ENCODE peak calls at places on chromosomes 13 and 19, in six cellular contexts. G is omental fat pad; E is activated CD8-positive, alpha-beta T cell treated with anti-CD3 and anti-CD28 coated beads for 36 hours; H is LNCaP clone FGC; O is breast epithelium; S is PC-9. M is an unnamed sample.

GRCh38 chr19:42169486-42169885 is 37.2 kb upstream of the POU2F2 start:
- DNase-seq in G (no peak), E (no peak), H (no peak), O (no peak), S (no peak), M (no peak)

GRCh38 chr19:4052114-4052992 is 14.3 kb downstream of the ZBTB7A start:
- DNase-seq in G (no peak), E (no peak), H (no peak), O (no peak), S (peak; percentile 84), M (no peak)

GRCh38 chr13:33479066-33479465 is 193.5 kb upstream of the STARD13 start:
- DNase-seq in G (no peak), E (no peak), H (no peak), O (no peak), S (no peak), M (no peak)

GRCh38 chr19:55028757-55029156 is 9.3 kb downstream of the GP6 start:
- DNase-seq in G (no peak), E (no peak), H (no peak), O (no peak), S (no peak), M (no peak)

GRCh38 chr13:44298314-44298713 is 75.3 kb upstream of the SERP2 start:
- DNase-seq in G (no peak), E (no peak), H (no peak), O (no peak), S (no peak), M (no peak)

GRCh38 chr13:72399351-72399750 is 328.1 kb downstream of the MZT1 start:
- DNase-seq in G (no peak), E (no peak), H (no peak), O (no peak), S (no peak), M (no peak)

GRCh38 chr19:2503521-2504109 is 27.7 kb downstream of the GADD45B start:
- DNase-seq in G (no peak), E (peak; percentile 93), H (no peak), O (peak; percentile 59), S (peak; percentile 71), M (peak; percentile 56)

GRCh38 chr13:30739646-30740642 is 4.6 kb downstream of the ALOX5AP start:
- DNase-seq in G (no peak), E (peak; percentile 89), H (no peak), O (no peak), S (peak; percentile 15), M (peak; percentile 62)

GRCh38 chr13:95420501-95420900 is 119.2 kb upstream of the ABCC4 start:
- DNase-seq in G (no peak), E (no peak), H (no peak), O (no peak), S (no peak), M (no peak)

GRCh38 chr19:8149261-8150094 is at the start of gene FBN3:
- DNase-seq in G (no peak), E (no peak), H (no peak), O (no peak), S (no peak), M (no peak)

GRCh38 chr19:4034048-4035017 is 26.8 kb downstream of the PIAS4 start:
- DNase-seq in G (no peak), E (no peak), H (no peak), O (no peak), S (no peak), M (no peak)

GRCh38 chr13:44219808-44220544 is 153.6 kb upstream of the SERP2 start:
- DNase-seq in G (no peak), E (no peak), H (peak; percentile 81), O (no peak), S (no peak), M (no peak)

GRCh38 chr19:41705393-41706174 is 2.8 kb upstream of the CEACAM5 start:
- DNase-seq in G (no peak), E (peak; percentile 58), H (no peak), O (no peak), S (peak; percentile 46), M (no peak)

GRCh38 chr13:75876371-75877050 is 240.4 kb downstream of the LMO7 start:
- DNase-seq in G (no peak), E (peak; percentile 73), H (peak; percentile 17), O (no peak), S (peak; percentile 47), M (peak; percentile 55)

GRCh38 chr19:16575282-16575681 is 3.1 kb upstream of the SLC35E1 start:
- DNase-seq in G (no peak), E (no peak), H (no peak), O (no peak), S (no peak), M (no peak)

GRCh38 chr13:44093607-44094583 is 214.2 kb downstream of the LACC1 start:
- DNase-seq in G (no peak), E (no peak), H (no peak), O (no peak), S (no peak), M (no peak)

GRCh38 chr19:47352095-47352494 is 3.0 kb downstream of the DHX34 start:
- DNase-seq in G (no peak), E (no peak), H (no peak), O (no peak), S (no peak), M (no peak)

DNA sequence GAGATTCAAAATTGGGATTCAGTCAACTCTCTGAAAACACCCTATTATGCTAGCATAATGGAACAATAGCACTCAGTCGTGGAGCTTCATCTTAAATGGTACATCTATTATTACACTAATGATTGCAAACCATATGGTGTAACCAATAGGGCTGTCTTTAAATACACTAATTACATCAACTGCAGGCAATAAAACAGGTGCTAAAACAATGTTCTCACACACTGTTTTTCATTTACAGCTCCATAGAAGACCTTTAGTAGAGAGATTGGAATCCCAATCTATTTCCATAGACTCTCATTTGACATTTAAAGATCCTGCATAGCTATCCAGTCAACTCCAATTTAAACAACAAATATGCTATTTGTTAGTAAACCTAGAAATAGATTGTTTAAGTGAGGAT is 1917.4 kb downstream of the OLFM4 start:
- DNase-seq in G (no peak), E (no peak), H (no peak), O (no peak), S (no peak), M (no peak)
- TF ChIP-seq CTCF in G (no peak), E (no peak), H (no peak), O (no peak), S (no peak), M (no peak)

GRCh38 chr19:53812335-53812734 is 11.8 kb downstream of the NLRP12 start:
- DNase-seq in G (no peak), E (no peak), H (no peak), O (no peak), S (no peak), M (no peak)
- TF ChIP-seq CTCF in G (no peak), E (no peak), H (no peak), O (no peak), S (peak; percentile 37), M (no peak)

GRCh38 chr19:28456708-28457320 is 756.1 kb downstream of the UQCRFS1 start:
- DNase-seq in G (no peak), E (no peak), H (no peak), O (no peak), S (no peak), M (no peak)
- TF ChIP-seq CTCF in G (no peak), E (no peak), H (no peak), O (no peak), S (no peak), M (no peak)

GRCh38 chr19:11014403-11014911 is 53.6 kb downstream of the SMARCA4 start:
- DNase-seq in G (no peak), E (no peak), H (no peak), O (no peak), S (no peak), M (no peak)
- TF ChIP-seq CTCF in G (no peak), E (no peak), H (no peak), O (no peak), S (no peak), M (no peak)

DNA sequence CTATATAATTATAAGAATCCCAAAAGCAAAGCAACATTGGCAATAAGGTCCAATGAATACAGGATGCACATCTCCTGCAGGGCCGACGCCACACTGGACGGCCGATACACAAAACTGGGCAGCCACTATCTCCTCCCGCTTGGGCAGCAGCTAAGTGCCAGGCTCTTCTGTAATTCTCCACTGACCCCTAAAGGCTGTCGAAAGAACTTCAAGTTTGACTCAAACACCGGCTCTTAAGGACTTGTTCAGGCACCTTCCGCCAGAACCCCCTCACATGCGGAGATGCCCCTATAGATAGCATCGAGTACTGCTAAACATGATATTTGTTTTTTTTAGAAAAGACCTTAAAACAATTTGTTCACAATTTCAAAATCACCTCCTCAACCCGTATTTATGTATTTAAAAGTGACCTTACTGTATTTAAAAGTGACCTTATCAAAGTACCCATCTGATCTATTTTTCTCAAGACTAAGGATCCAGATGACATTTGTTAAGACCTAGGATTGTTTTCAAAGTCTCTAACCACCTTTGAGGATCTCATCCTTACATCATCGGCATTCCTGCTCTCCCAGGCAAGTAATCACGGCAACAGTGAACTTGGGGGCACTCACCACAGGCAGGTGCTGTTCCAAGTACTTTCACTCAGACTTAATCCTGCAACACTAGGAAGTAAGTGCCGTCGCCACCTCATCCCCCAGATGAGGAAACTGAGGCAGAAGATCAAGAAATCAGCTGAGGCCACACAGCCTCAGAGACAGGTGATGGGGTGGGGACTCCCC is 77.8 kb downstream of the TUBGCP3 start:
- DNase-seq in G (no peak), E (peak; percentile 15), H (peak; percentile 61), O (no peak), S (peak; percentile 2), M (peak; percentile 40)
- TF ChIP-seq CTCF in G (no peak), E (peak; percentile 39), H (peak; percentile 64), O (no peak), S (peak; percentile 67), M (peak; percentile 34)

DNA sequence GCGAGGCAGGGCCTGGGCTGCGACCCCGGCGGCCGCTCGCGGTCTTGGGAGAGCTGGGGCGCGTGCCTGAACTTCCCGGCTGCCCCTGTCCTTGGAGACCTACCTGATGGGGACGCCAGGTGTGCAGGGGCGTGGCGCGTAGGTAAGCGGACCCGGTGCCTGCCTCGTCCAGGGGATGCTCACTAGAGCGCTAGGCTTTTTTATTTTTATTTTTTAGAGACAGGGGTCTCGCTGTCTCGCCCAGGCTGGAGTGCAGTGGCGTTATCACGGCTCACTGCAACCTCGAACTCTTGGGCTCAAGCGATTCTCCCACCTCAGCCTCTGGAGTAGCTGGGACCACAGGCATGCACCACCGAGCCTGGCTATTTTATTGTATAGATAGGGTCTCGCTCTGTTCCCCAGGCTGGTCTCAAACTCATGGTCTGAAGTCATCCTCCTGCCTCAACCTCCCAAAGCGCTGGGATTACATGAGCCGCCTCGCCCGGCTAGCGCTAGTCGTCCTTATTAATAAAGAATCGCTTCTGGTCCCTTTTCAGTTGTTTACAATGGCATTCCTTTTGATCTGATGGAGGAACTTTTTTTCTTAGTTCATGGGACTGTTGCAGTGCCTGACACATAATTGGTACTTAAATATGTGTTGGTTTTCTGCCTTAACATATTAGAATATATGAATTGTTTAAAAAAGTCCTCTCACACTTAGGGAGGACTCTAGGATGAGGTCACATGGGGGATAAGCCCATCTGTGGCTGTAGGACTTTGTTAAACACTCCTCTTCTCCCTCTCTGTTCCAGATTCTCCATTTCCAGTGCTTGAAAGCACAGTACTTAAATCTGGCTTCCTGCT is 812 bp downstream of the DPY19L3 start:
- DNase-seq in G (no peak), E (no peak), H (no peak), O (no peak), S (no peak), M (no peak)
- TF ChIP-seq CTCF in G (no peak), E (no peak), H (no peak), O (no peak), S (no peak), M (no peak)

GRCh38 chr13:96768524-96768923 is 225.8 kb downstream of the OXGR1 start:
- DNase-seq in G (no peak), E (no peak), H (no peak), O (no peak), S (no peak), M (no peak)
- TF ChIP-seq CTCF in G (no peak), E (no peak), H (no peak), O (no peak), S (no peak), M (no peak)

GRCh38 chr19:11530432-11530831 is 1.5 kb upstream of the ECSIT start:
- DNase-seq in G (no peak), E (peak; percentile 74), H (peak; percentile 38), O (peak; percentile 73), S (no peak), M (no peak)
- TF ChIP-seq CTCF in G (no peak), E (no peak), H (peak; percentile 29), O (no peak), S (no peak), M (no peak)